ENCODE peak calls at places on chromosomes 2 and 18, in ten cellular contexts. One of them, this sample, is unnamed.

GRCh38 chr2:56231361-56231760 is 47.6 kb downstream of the CCDC85A start:
- DNase-seq in cardiac fibroblast: peak
- DNase-seq in left colon: no peak
- DNase-seq in GM20000: no peak
- DNase-seq in SHP77: no peak
- DNase-seq in AG20443: no peak
- DNase-seq in hepatocyte: no peak
- DNase-seq in EL: no peak
- DNase-seq in MCF 10A: peak
- DNase-seq in COLO829: no peak
- DNase-seq in this sample: no peak

GRCh38 chr2:54557601-54558187 is 101.6 kb downstream of the SPTBN1 start:
- DNase-seq in left colon: peak
- DNase-seq in EL: peak
- DNase-seq in cardiac fibroblast: peak
- DNase-seq in MCF 10A: peak
- DNase-seq in hepatocyte: peak
- DNase-seq in GM20000: peak
- DNase-seq in SHP77: peak
- DNase-seq in AG20443: no peak
- DNase-seq in COLO829: no peak
- DNase-seq in this sample: peak

GRCh38 chr2:191927319-191927867 is 80.5 kb upstream of the CAVIN2 start:
- DNase-seq in SHP77: peak
- DNase-seq in AG20443: peak
- DNase-seq in EL: peak
- DNase-seq in GM20000: no peak
- DNase-seq in MCF 10A: peak
- DNase-seq in cardiac fibroblast: peak
- DNase-seq in COLO829: peak
- DNase-seq in left colon: peak
- DNase-seq in hepatocyte: no peak
- DNase-seq in this sample: peak

GRCh38 chr2:71792926-71793761 is 339.8 kb downstream of the DYSF start:
- DNase-seq in hepatocyte: peak
- DNase-seq in left colon: no peak
- DNase-seq in MCF 10A: no peak
- DNase-seq in COLO829: no peak
- DNase-seq in AG20443: peak
- DNase-seq in cardiac fibroblast: peak
- DNase-seq in GM20000: no peak
- DNase-seq in EL: peak
- DNase-seq in SHP77: no peak
- DNase-seq in this sample: no peak

GRCh38 chr18:51623653-51624052 is 426.2 kb upstream of the MEX3C start:
- DNase-seq in COLO829: no peak
- DNase-seq in hepatocyte: no peak
- DNase-seq in GM20000: no peak
- DNase-seq in AG20443: no peak
- DNase-seq in cardiac fibroblast: no peak
- DNase-seq in EL: no peak
- DNase-seq in left colon: no peak
- DNase-seq in SHP77: no peak
- DNase-seq in MCF 10A: no peak
- DNase-seq in this sample: no peak

GRCh38 chr2:51697095-51697494 is 665.2 kb upstream of the NRXN1 start:
- DNase-seq in AG20443: no peak
- DNase-seq in GM20000: no peak
- DNase-seq in COLO829: no peak
- DNase-seq in cardiac fibroblast: peak
- DNase-seq in left colon: no peak
- DNase-seq in SHP77: no peak
- DNase-seq in hepatocyte: peak
- DNase-seq in EL: no peak
- DNase-seq in MCF 10A: no peak
- DNase-seq in this sample: no peak

GRCh38 chr2:12007282-12007681 is 260.9 kb downstream of the LPIN1 start:
- DNase-seq in SHP77: no peak
- DNase-seq in GM20000: no peak
- DNase-seq in AG20443: no peak
- DNase-seq in left colon: no peak
- DNase-seq in MCF 10A: no peak
- DNase-seq in hepatocyte: no peak
- DNase-seq in EL: no peak
- DNase-seq in cardiac fibroblast: no peak
- DNase-seq in COLO829: no peak
- DNase-seq in this sample: no peak

GRCh38 chr2:17249249-17249648 is 269.0 kb downstream of the RAD51AP2 start:
- DNase-seq in MCF 10A: no peak
- DNase-seq in COLO829: no peak
- DNase-seq in EL: no peak
- DNase-seq in SHP77: no peak
- DNase-seq in left colon: no peak
- DNase-seq in cardiac fibroblast: no peak
- DNase-seq in AG20443: no peak
- DNase-seq in hepatocyte: no peak
- DNase-seq in GM20000: no peak
- DNase-seq in this sample: no peak

GRCh38 chr2:8790739-8791162 is 46.7 kb downstream of the KIDINS220 start:
- DNase-seq in SHP77: no peak
- DNase-seq in AG20443: no peak
- DNase-seq in EL: no peak
- DNase-seq in left colon: no peak
- DNase-seq in hepatocyte: no peak
- DNase-seq in COLO829: no peak
- DNase-seq in MCF 10A: no peak
- DNase-seq in cardiac fibroblast: no peak
- DNase-seq in GM20000: peak
- DNase-seq in this sample: no peak

GRCh38 chr18:22346968-22347611 is 70.6 kb downstream of the CTAGE1 start:
- DNase-seq in EL: peak
- DNase-seq in SHP77: no peak
- DNase-seq in left colon: peak
- DNase-seq in COLO829: no peak
- DNase-seq in AG20443: no peak
- DNase-seq in MCF 10A: no peak
- DNase-seq in hepatocyte: peak
- DNase-seq in cardiac fibroblast: peak
- DNase-seq in GM20000: peak
- DNase-seq in this sample: no peak

GRCh38 chr18:4870177-4870773 is 326.8 kb downstream of the AKAIN1 start:
- DNase-seq in hepatocyte: peak
- DNase-seq in cardiac fibroblast: no peak
- DNase-seq in COLO829: no peak
- DNase-seq in MCF 10A: no peak
- DNase-seq in EL: no peak
- DNase-seq in GM20000: no peak
- DNase-seq in SHP77: no peak
- DNase-seq in AG20443: no peak
- DNase-seq in left colon: no peak
- DNase-seq in this sample: no peak

GRCh38 chr18:45650321-45650720 is 35.0 kb downstream of the SLC14A2 start:
- DNase-seq in hepatocyte: no peak
- DNase-seq in SHP77: no peak
- DNase-seq in COLO829: no peak
- DNase-seq in AG20443: no peak
- DNase-seq in MCF 10A: no peak
- DNase-seq in EL: no peak
- DNase-seq in left colon: no peak
- DNase-seq in GM20000: no peak
- DNase-seq in cardiac fibroblast: no peak
- DNase-seq in this sample: no peak

GRCh38 chr18:55539240-55539639 is 48.8 kb downstream of the TCF4 start:
- DNase-seq in SHP77: no peak
- DNase-seq in hepatocyte: no peak
- DNase-seq in COLO829: no peak
- DNase-seq in AG20443: no peak
- DNase-seq in EL: peak
- DNase-seq in left colon: no peak
- DNase-seq in GM20000: no peak
- DNase-seq in MCF 10A: no peak
- DNase-seq in cardiac fibroblast: no peak
- DNase-seq in this sample: no peak

GRCh38 chr2:43051316-43051715 is 175.1 kb downstream of the ZFP36L2 start:
- DNase-seq in AG20443: peak
- DNase-seq in hepatocyte: no peak
- DNase-seq in cardiac fibroblast: peak
- DNase-seq in left colon: no peak
- DNase-seq in SHP77: no peak
- DNase-seq in MCF 10A: peak
- DNase-seq in GM20000: no peak
- DNase-seq in EL: peak
- DNase-seq in COLO829: no peak
- DNase-seq in this sample: no peak

GRCh38 chr2:193199322-193199721 is 1004.6 kb upstream of the TMEFF2 start:
- DNase-seq in EL: no peak
- DNase-seq in SHP77: no peak
- DNase-seq in AG20443: no peak
- DNase-seq in left colon: no peak
- DNase-seq in hepatocyte: no peak
- DNase-seq in cardiac fibroblast: no peak
- DNase-seq in GM20000: no peak
- DNase-seq in COLO829: no peak
- DNase-seq in MCF 10A: no peak
- DNase-seq in this sample: no peak

GRCh38 chr2:130346041-130346740 is 3.5 kb downstream of the IMP4 start:
- DNase-seq in SHP77: no peak
- DNase-seq in COLO829: no peak
- DNase-seq in left colon: no peak
- DNase-seq in cardiac fibroblast: no peak
- DNase-seq in MCF 10A: no peak
- DNase-seq in AG20443: no peak
- DNase-seq in EL: no peak
- DNase-seq in GM20000: no peak
- DNase-seq in hepatocyte: no peak
- DNase-seq in this sample: no peak

GRCh38 chr2:86301010-86301409 is 36.4 kb downstream of the REEP1 start:
- DNase-seq in cardiac fibroblast: peak
- DNase-seq in SHP77: no peak
- DNase-seq in MCF 10A: no peak
- DNase-seq in GM20000: no peak
- DNase-seq in EL: no peak
- DNase-seq in left colon: no peak
- DNase-seq in hepatocyte: no peak
- DNase-seq in COLO829: peak
- DNase-seq in AG20443: no peak
- DNase-seq in this sample: no peak

GRCh38 chr2:21392660-21393059 is 268.9 kb downstream of the TDRD15 start:
- DNase-seq in MCF 10A: no peak
- DNase-seq in AG20443: no peak
- DNase-seq in GM20000: no peak
- DNase-seq in SHP77: no peak
- DNase-seq in hepatocyte: no peak
- DNase-seq in cardiac fibroblast: no peak
- DNase-seq in COLO829: no peak
- DNase-seq in EL: no peak
- DNase-seq in left colon: no peak
- DNase-seq in this sample: no peak

GRCh38 chr2:38218583-38218982 is 142.6 kb upstream of the CYP1B1 start:
- DNase-seq in COLO829: no peak
- DNase-seq in SHP77: no peak
- DNase-seq in left colon: no peak
- DNase-seq in MCF 10A: no peak
- DNase-seq in EL: no peak
- DNase-seq in hepatocyte: peak
- DNase-seq in cardiac fibroblast: no peak
- DNase-seq in GM20000: no peak
- DNase-seq in AG20443: no peak
- DNase-seq in this sample: no peak

GRCh38 chr2:134934641-134935040 is 16.0 kb downstream of the CCNT2 start:
- DNase-seq in COLO829: no peak
- DNase-seq in MCF 10A: peak
- DNase-seq in AG20443: no peak
- DNase-seq in SHP77: no peak
- DNase-seq in EL: peak
- DNase-seq in cardiac fibroblast: peak
- DNase-seq in GM20000: no peak
- DNase-seq in left colon: no peak
- DNase-seq in hepatocyte: no peak
- DNase-seq in this sample: no peak

GRCh38 chr2:3108105-3108504 is 269.5 kb downstream of the EIPR1 start:
- DNase-seq in MCF 10A: no peak
- DNase-seq in GM20000: no peak
- DNase-seq in COLO829: no peak
- DNase-seq in SHP77: no peak
- DNase-seq in cardiac fibroblast: no peak
- DNase-seq in left colon: no peak
- DNase-seq in EL: no peak
- DNase-seq in hepatocyte: no peak
- DNase-seq in AG20443: no peak
- DNase-seq in this sample: no peak

GRCh38 chr2:7972670-7973069 is 709.2 kb upstream of the ID2 start:
- DNase-seq in left colon: no peak
- DNase-seq in SHP77: no peak
- DNase-seq in hepatocyte: no peak
- DNase-seq in cardiac fibroblast: no peak
- DNase-seq in MCF 10A: no peak
- DNase-seq in COLO829: no peak
- DNase-seq in GM20000: no peak
- DNase-seq in EL: no peak
- DNase-seq in AG20443: no peak
- DNase-seq in this sample: peak

GRCh38 chr18:68387246-68387645 is 327.7 kb downstream of the TMX3 start:
- DNase-seq in GM20000: no peak
- DNase-seq in cardiac fibroblast: peak
- DNase-seq in EL: peak
- DNase-seq in left colon: no peak
- DNase-seq in AG20443: peak
- DNase-seq in hepatocyte: no peak
- DNase-seq in MCF 10A: no peak
- DNase-seq in COLO829: no peak
- DNase-seq in SHP77: no peak
- DNase-seq in this sample: no peak

GRCh38 chr2:28341208-28341891 is 51.3 kb upstream of the FOSL2 start:
- DNase-seq in COLO829: no peak
- DNase-seq in left colon: no peak
- DNase-seq in GM20000: no peak
- DNase-seq in SHP77: no peak
- DNase-seq in cardiac fibroblast: no peak
- DNase-seq in hepatocyte: no peak
- DNase-seq in AG20443: peak
- DNase-seq in MCF 10A: no peak
- DNase-seq in EL: no peak
- DNase-seq in this sample: no peak

GRCh38 chr2:30661173-30662107 is 145.8 kb downstream of the CAPN13 start:
- DNase-seq in AG20443: no peak
- DNase-seq in GM20000: no peak
- DNase-seq in cardiac fibroblast: no peak
- DNase-seq in hepatocyte: no peak
- DNase-seq in left colon: no peak
- DNase-seq in MCF 10A: no peak
- DNase-seq in EL: no peak
- DNase-seq in COLO829: no peak
- DNase-seq in SHP77: no peak
- DNase-seq in this sample: no peak

GRCh38 chr2:128528133-128528532 is 209.5 kb upstream of the HS6ST1 start:
- DNase-seq in left colon: no peak
- DNase-seq in EL: no peak
- DNase-seq in cardiac fibroblast: no peak
- DNase-seq in COLO829: no peak
- DNase-seq in hepatocyte: no peak
- DNase-seq in AG20443: no peak
- DNase-seq in MCF 10A: no peak
- DNase-seq in GM20000: no peak
- DNase-seq in SHP77: no peak
- DNase-seq in this sample: no peak

GRCh38 chr2:108909275-108909823 is 79.7 kb downstream of the EDAR start:
- DNase-seq in left colon: no peak
- DNase-seq in COLO829: no peak
- DNase-seq in hepatocyte: no peak
- DNase-seq in MCF 10A: no peak
- DNase-seq in SHP77: no peak
- DNase-seq in GM20000: no peak
- DNase-seq in AG20443: peak
- DNase-seq in cardiac fibroblast: no peak
- DNase-seq in EL: no peak
- DNase-seq in this sample: no peak

GRCh38 chr2:69499966-69500365 is 62.7 kb upstream of the NFU1 start:
- DNase-seq in left colon: no peak
- DNase-seq in COLO829: no peak
- DNase-seq in GM20000: no peak
- DNase-seq in EL: no peak
- DNase-seq in AG20443: no peak
- DNase-seq in hepatocyte: no peak
- DNase-seq in cardiac fibroblast: no peak
- DNase-seq in MCF 10A: no peak
- DNase-seq in SHP77: no peak
- DNase-seq in this sample: no peak